ENCODE peak calls at places on chromosomes 1 and 21, in five cellular contexts. M is SK-N-SH, D is endothelial cell of umbilical vein, S is mammary epithelial cell, K is K562. E is an unnamed sample.

GRCh38 chr1:75188892-75189291 is 54.7 kb downstream of the LHX8 start:
- DNase-seq in M (no peak), D (no peak), S (no peak), K (no peak), E (no peak)

GRCh38 chr1:117061986-117062415 is 1.9 kb downstream of the TTF2 start:
- DNase-seq in M (no peak), D (no peak), S (peak; percentile 82), K (peak; percentile 39), E (peak; percentile 76)

GRCh38 chr1:168801032-168801745 is 72.2 kb upstream of the DPT start:
- DNase-seq in M (no peak), D (no peak), S (no peak), K (no peak), E (no peak)

GRCh38 chr1:228781161-228781771 is 46.0 kb downstream of the RHOU start:
- DNase-seq in M (peak; percentile 50), D (no peak), S (no peak), K (no peak), E (peak; percentile 50)

GRCh38 chr1:25871086-25871703 is 4.3 kb downstream of the PAQR7 start:
- DNase-seq in M (no peak), D (no peak), S (peak; percentile 84), K (peak; percentile 70), E (no peak)

GRCh38 chr1:47611992-47612391 is 174.1 kb downstream of the FOXD2 start:
- DNase-seq in M (no peak), D (no peak), S (no peak), K (no peak), E (no peak)

GRCh38 chr1:65068202-65069011 is 79.6 kb upstream of the AK4 start:
- DNase-seq in M (peak; percentile 42), D (peak; percentile 62), S (peak; percentile 28), K (peak; percentile 41), E (peak; percentile 55)

GRCh38 chr21:27424601-27425000 is 457.7 kb upstream of the ADAMTS5 start:
- DNase-seq in M (no peak), D (no peak), S (peak; percentile 29), K (no peak), E (peak; percentile 50)

GRCh38 chr1:75503221-75503974 is 107.5 kb downstream of the SLC44A5 start:
- DNase-seq in M (no peak), D (peak; percentile 63), S (no peak), K (no peak), E (no peak)

GRCh38 chr1:53321776-53322602 is 5.9 kb downstream of the LRP8 start:
- DNase-seq in M (no peak), D (no peak), S (no peak), K (no peak), E (no peak)

GRCh38 chr1:153697191-153697872 is 18.8 kb downstream of the NPR1 start:
- DNase-seq in M (peak; percentile 27), D (peak; percentile 55), S (no peak), K (peak; percentile 85), E (peak; percentile 51)

GRCh38 chr1:228211871-228212414 is 4.1 kb downstream of the OBSCN start:
- DNase-seq in M (no peak), D (no peak), S (no peak), K (no peak), E (no peak)

GRCh38 chr1:220808501-220809186 is 21.9 kb downstream of the MTARC1 start:
- DNase-seq in M (no peak), D (no peak), S (peak; percentile 81), K (no peak), E (no peak)

GRCh38 chr1:10821388-10821787 is 24.9 kb upstream of the CASZ1 start:
- DNase-seq in M (no peak), D (no peak), S (no peak), K (no peak), E (no peak)

DNA sequence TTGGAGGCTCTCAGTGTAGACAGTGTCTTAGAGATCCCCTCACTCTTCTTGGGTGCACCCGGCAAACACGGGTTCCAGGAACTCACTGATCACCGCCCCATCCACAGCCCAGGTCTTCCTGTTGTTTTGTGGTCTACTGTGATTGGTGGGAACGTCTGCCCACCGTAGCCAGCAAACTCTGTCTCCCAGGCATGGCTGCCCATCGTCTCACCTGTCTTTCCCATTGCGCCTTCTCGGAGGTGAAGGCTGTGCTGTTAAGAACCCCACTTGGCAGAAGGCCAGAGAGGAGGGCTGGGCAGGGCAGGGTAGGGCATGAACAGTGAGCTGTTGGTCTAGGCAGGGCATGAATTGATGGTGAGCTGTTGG is 14.1 kb upstream of the KCNA2 start:
- DNase-seq in M (no peak), D (no peak), S (no peak), K (no peak), E (no peak)
- H2AFZ ChIP-seq in M (no peak overlapping the region), D (no peak overlapping the region), S (no peak overlapping the region), K (no peak overlapping the region), E (no peak overlapping the region)

DNA sequence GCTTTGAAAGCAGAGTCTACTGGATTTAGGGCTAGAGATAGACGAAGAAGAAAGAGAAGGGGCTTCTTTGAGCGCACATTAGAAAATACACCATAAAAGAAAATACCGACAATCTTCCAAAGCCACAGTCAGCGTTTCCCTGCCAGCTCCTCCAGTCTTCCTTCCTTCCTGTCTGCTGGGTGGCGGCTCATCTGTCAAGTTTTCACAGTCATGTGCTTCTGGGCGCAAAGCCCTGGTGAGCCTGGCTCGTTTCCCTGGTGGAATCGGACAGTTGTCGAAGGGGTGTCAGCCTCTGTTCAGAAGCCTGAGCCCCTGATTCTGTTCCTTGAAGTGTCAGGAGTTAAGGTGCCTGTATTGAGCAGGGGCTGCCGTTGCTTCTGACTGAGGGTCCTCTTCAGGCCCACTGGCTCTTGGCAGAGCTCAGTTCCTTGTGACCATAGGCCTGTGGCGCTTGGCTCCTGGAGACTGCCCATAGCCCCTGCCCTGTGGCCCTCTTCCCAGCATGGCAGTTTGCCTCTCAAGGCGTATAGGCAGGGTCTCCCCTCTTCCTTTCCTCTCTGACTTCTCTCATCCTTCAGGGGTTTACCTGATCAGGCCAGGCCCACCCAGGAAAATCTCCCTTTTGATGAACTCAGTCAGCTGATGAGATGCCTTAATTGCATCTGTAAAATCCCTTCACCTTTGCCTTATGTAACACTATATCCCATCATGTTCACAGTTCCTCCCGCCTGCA is 58.6 kb downstream of the ADARB1 start:
- DNase-seq in M (no peak), D (peak; percentile 46), S (no peak), K (no peak), E (peak; percentile 70)
- H3K27ac ChIP-seq in M (no peak overlapping the region), D (peak overlapping the region; percentile 53), S (no peak overlapping the region), K (no peak overlapping the region), E (no peak overlapping the region)

GRCh38 chr1:17055801-17056200 is 2.0 kb upstream of the SDHB start:
- DNase-seq in M (no peak), D (no peak), S (no peak), K (no peak), E (no peak)

GRCh38 chr1:17052038-17052437 is 1.8 kb downstream of the SDHB start:
- DNase-seq in M (no peak), D (no peak), S (no peak), K (no peak), E (no peak)

GRCh38 chr1:17056586-17056985 is 2.8 kb upstream of the SDHB start:
- DNase-seq in M (no peak), D (no peak), S (no peak), K (no peak), E (no peak)

GRCh38 chr1:17053071-17053684 is 654 bp downstream of the SDHB start:
- DNase-seq in M (no peak), D (peak; percentile 24), S (no peak), K (peak; percentile 24), E (peak; percentile 21)

GRCh38 chr1:17053685-17054410 is at the start of gene SDHB:
- DNase-seq in M (peak; percentile 97), D (peak; percentile 100), S (peak; percentile 97), K (peak; percentile 99), E (peak; percentile 100)
- H2AFZ ChIP-seq in M (peak within 1 kb of the TSS; percentile 100), D (peak within 1 kb of the TSS; percentile 84), S (peak within 1 kb of the TSS; percentile 90), K (peak within 1 kb of the TSS; percentile 89), E (peak within 1 kb of the TSS; percentile 92)

DNA sequence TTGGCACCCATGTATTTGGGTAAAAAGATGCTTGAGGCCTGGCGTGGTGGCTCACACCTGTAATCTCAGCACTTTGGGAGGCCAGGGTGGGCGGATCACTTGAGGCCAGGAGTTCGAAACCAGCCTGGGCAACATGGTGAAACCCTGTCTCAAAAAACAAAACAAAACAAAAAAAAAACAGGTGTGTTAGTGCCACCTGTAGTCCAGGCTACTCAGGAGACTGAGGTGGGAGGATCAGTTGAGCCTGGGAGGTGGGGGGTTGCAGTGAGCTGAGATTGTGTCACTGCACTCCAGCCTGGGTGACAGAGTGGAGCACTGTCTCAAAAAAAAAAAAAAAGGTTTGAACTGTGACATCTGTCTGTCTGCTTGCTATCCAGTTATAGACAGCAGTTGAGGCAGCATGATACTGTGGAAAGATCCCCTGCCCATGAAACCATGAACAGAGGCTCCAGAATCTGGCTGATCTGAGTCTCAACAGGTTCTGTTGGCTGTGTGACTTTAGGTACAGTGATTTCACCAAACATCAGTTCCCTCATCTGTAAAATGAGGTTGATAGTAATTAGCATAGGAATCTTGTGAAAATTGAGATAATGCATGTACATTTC is 5.7 kb downstream of the DYRK1A start:
- DNase-seq in M (no peak), D (no peak), S (no peak), K (peak; percentile 47), E (no peak)
- H3K27ac ChIP-seq in M (no peak overlapping the region), D (no peak overlapping the region), S (no peak overlapping the region), K (peak overlapping the region; percentile 10), E (no peak overlapping the region)

DNA sequence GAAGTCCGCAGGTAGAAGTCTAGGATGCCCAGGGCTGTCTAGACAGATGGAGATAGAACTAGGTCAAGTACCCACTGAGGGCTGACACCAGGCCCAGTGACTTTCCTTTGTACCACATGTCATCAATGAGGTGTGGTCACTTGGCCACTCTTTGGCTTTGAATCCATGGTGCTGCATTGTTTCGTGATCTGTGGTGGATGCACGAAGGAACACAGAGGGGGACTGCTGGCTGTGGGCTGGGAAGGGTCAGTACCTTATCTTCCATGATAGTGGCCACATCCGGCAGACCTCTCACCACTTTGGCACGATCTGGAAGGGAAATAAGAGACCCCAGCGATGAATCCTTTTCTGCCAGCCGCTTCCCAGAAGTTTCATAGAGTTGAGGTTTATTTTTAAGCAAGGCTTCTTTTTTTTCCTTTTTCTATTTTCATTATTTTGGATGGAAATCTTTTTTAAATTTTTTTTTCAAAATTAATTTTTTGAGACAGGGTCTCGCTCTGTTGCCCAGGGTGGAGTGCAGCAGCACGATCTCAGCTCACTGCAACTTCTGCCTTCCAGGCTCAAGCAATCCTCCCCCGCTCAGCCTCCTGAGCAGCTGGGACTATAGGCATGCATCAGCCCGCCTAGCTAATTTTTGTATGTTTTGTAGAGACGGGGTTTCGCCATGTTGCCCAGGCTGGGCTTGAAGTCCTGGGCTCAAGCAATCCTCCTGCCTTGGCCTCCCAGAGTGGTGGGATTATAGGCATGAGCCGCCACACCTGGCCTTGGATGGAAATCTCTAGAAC is 53.1 kb downstream of the MYOM3 start:
- DNase-seq in M (no peak), D (no peak), S (no peak), K (no peak), E (no peak)
- H2AFZ ChIP-seq in M (no peak overlapping the region), D (no peak overlapping the region), S (no peak overlapping the region), K (no peak overlapping the region), E (no peak overlapping the region)

E was measured in GM23248.